ENCODE peak calls at places on chromosomes 11 and 22, in seven cellular contexts. T, I, Z, G, N, E and R are unnamed samples.

GRCh38 chr11:31957674-31958073 is 133.2 kb upstream of the RCN1 start:
- DNase-seq in T (no peak), N (no peak), G (no peak), E (no peak), I (no peak), Z (no peak), R (no peak)

GRCh38 chr11:130220311-130221030 is 60.9 kb downstream of the ST14 start:
- DNase-seq in N (no peak), I (no peak), G (no peak), E (no peak), Z (no peak), T (no peak), R (no peak)

GRCh38 chr11:57638005-57638760 is 11.5 kb downstream of the YPEL4 start:
- DNase-seq in T (no peak), N (peak), Z (peak), I (peak), G (peak), E (peak), R (peak)

GRCh38 chr11:124934862-124935547 is 842 bp downstream of the HEPACAM start:
- DNase-seq in T (no peak), G (no peak), N (peak), Z (no peak), E (no peak), I (no peak), R (no peak)

GRCh38 chr11:124611016-124611571 is at the start of gene PANX3:
- DNase-seq in T (no peak), G (no peak), N (no peak), I (no peak), E (no peak), Z (no peak), R (no peak)

GRCh38 chr11:93843906-93844305 is 6.5 kb downstream of the VSTM5 start:
- DNase-seq in G (no peak), E (no peak), I (no peak), T (no peak), N (no peak), Z (no peak), R (no peak)

GRCh38 chr11:117831661-117832415 is 7.3 kb upstream of the FXYD2 start:
- DNase-seq in E (no peak), I (peak), Z (no peak), G (no peak), T (no peak), N (no peak), R (no peak)

GRCh38 chr22:39905686-39906085 is 4.8 kb downstream of the GRAP2 start:
- DNase-seq in E (no peak), I (no peak), N (no peak), T (no peak), Z (no peak), G (no peak), R (no peak)

GRCh38 chr11:117833401-117833891 is 8.9 kb upstream of the FXYD2 start:
- DNase-seq in I (peak), Z (no peak), E (no peak), T (no peak), G (no peak), N (no peak), R (no peak)

GRCh38 chr11:16981651-16982194 is 32.5 kb downstream of the PLEKHA7 start:
- DNase-seq in T (no peak), G (no peak), Z (no peak), N (peak), E (no peak), I (no peak), R (no peak)

GRCh38 chr11:76738618-76739220 is 44.4 kb upstream of the TSKU start:
- DNase-seq in G (no peak), N (no peak), Z (no peak), E (no peak), I (no peak), T (no peak), R (no peak)

GRCh38 chr22:23692598-23693291 is 1.9 kb downstream of the RGL4 start:
- DNase-seq in T (peak), E (peak), G (no peak), N (no peak), I (no peak), Z (no peak), R (no peak)

GRCh38 chr11:14322510-14322909 is 36.5 kb downstream of the RRAS2 start:
- DNase-seq in E (no peak), I (no peak), T (no peak), Z (no peak), G (no peak), N (no peak), R (no peak)

GRCh38 chr22:46250035-46250782 is at the start of gene CDPF1:
- DNase-seq in E (peak), Z (peak), N (peak), T (no peak), G (peak), I (peak), R (peak)

GRCh38 chr22:20956258-20957117 is 10.6 kb upstream of the AIFM3 start:
- DNase-seq in I (no peak), N (no peak), G (no peak), T (no peak), E (no peak), Z (no peak), R (no peak)

GRCh38 chr11:92002568-92002967 is 222.1 kb upstream of the FAT3 start:
- DNase-seq in N (no peak), G (no peak), Z (no peak), I (no peak), E (no peak), T (no peak), R (no peak)

GRCh38 chr11:69969890-69970784 is 108.0 kb upstream of the ANO1 start:
- DNase-seq in E (no peak), I (no peak), N (no peak), Z (peak), G (no peak), T (peak), R (no peak)

GRCh38 chr11:11229691-11230090 is 123.4 kb downstream of the CSNK2A3 start:
- DNase-seq in G (no peak), Z (no peak), I (no peak), N (no peak), T (no peak), E (no peak), R (no peak)

GRCh38 chr11:1826552-1827094 is 8.2 kb upstream of the SYT8 start:
- DNase-seq in E (no peak), G (no peak), Z (no peak), I (no peak), N (no peak), T (peak), R (no peak)

GRCh38 chr11:102685311-102685710 is 20.3 kb downstream of the MMP27 start:
- DNase-seq in G (no peak), T (no peak), N (no peak), E (no peak), I (no peak), Z (no peak), R (no peak)

GRCh38 chr22:23245799-23246136 is 65.5 kb downstream of the BCR start:
- DNase-seq in I (no peak), E (no peak), Z (no peak), T (no peak), N (no peak), G (no peak), R (no peak)

GRCh38 chr22:48180631-48181030 is 1418.2 kb downstream of the TBC1D22A start:
- DNase-seq in N (no peak), I (no peak), G (no peak), E (no peak), Z (no peak), T (no peak), R (no peak)

GRCh38 chr11:112977620-112978212 is 16.5 kb downstream of the NCAM1 start:
- DNase-seq in T (no peak), E (no peak), I (peak), N (no peak), G (no peak), Z (no peak), R (no peak)

GRCh38 chr11:16070573-16070972 is 285.8 kb downstream of the SOX6 start:
- DNase-seq in T (no peak), N (no peak), Z (no peak), I (no peak), E (no peak), G (no peak), R (no peak)

GRCh38 chr22:31343235-31344191 is 2.6 kb downstream of the PATZ1 start:
- DNase-seq in Z (peak), I (no peak), T (no peak), N (no peak), G (peak), E (peak), R (peak)

GRCh38 chr11:45724145-45724544 is 58.7 kb upstream of the CHST1 start:
- DNase-seq in G (no peak), N (no peak), Z (no peak), E (peak), T (no peak), I (no peak), R (no peak)

GRCh38 chr11:78649361-78650215 is 74.9 kb upstream of the NARS2 start:
- DNase-seq in N (no peak), Z (no peak), E (no peak), G (no peak), I (no peak), T (no peak), R (no peak)
- TF ChIP-seq CTCF in N (no peak), Z (no peak), E (no peak), G (no peak), I (no peak), T (no peak), R (no peak)

DNA sequence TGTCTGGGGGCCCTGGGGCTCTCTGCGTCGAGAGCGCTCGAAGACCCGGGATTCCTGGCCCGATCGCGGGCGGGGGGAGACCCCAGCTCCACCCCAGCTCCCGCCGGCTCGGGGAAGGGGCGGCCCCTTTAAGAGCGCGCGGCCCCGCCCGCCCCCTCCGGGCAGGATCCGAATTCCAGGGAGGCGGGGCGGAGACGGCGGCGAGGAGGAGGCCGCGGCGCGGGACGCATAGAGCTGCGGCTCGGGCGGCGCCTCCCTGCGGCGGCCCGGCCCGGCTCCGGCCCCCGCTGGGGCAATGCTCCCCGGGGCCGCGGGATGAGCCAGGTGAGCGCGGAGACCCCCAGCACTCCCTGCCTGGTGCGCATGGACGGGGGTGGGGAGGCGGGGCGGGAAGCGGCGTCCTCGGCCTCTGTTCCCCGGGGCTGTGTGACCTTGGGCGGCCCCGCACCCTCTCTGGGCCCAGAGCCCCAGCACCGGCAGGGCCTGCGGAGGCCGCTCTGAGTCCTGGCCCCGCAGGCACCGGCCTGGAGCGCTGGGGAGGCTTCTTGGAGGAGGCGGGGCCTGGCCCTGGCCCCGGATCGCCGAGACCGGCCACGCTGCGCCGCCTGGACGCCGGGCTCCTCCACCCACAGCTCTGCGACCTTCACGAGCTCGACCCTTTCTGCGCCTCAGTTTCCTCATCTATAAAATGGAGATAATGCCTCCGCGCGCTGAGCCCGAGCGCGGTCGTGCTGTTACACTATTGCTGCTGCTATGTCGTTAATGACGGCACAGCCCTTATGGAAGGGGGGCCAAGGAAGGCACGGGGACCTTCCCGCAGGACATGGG is 594 bp downstream of the GAS2L1 start:
- DNase-seq in E (peak), I (peak), N (no peak), Z (peak), G (peak), T (no peak), R (peak)
- TF ChIP-seq CTCF in E (no peak), I (peak), N (no peak), Z (no peak), G (no peak), T (no peak), R (no peak)

DNA sequence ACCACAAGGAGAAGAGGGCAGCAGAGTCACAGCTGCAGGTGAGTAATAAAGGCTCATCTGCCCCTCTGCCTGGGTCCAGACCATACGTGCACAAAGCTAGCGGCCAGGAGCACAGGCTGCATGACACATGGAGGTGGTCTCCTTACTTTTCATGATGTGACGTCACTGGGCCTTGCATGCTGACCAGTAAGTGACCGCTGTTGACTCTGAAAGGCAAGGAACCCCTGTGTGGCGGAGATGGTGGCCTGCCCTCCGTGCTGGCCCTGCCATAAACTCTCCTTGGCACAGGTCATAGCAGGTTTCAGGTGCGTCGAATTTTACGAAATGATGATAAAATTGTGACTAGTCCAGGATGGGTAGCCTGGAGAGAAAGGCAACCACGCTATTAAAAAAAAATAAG is 7.6 kb upstream of the PARVG start:
- DNase-seq in N (no peak), T (no peak), G (no peak), Z (no peak), E (no peak), I (no peak), R (no peak)
- TF ChIP-seq CTCF in N (no peak), T (no peak), G (no peak), Z (no peak), E (no peak), I (no peak), R (no peak)

DNA sequence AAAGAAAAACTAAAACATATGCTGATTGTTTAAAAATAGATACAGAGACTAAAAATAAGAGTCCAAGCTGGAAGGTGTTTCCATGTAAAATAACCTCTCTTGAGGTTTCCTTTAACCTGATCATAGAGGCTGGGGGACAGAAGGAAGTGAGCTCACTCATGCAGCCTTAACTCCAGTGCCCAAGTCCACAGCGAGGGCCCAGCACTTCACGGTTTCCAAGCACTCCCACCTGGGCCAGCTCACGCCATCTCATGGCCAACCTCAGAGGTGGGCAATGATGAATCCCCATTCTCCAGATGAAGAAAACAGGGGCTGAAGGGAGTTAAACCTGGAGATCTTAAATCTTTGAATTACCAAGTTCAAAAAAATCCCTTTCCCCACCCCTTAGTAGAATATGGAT is 14.9 kb upstream of the TFIP11 start:
- DNase-seq in I (no peak), N (no peak), T (no peak), Z (no peak), E (no peak), G (no peak), R (no peak)
- TF ChIP-seq CTCF in I (no peak), N (no peak), T (no peak), Z (no peak), E (no peak), G (no peak), R (no peak)

GRCh38 chr11:108522318-108522717 is 24.1 kb upstream of the POGLUT3 start:
- DNase-seq in Z (no peak), I (no peak), N (no peak), E (no peak), T (no peak), G (no peak), R (no peak)
- TF ChIP-seq CTCF in Z (no peak), I (no peak), N (no peak), E (no peak), T (no peak), G (no peak), R (no peak)

DNA sequence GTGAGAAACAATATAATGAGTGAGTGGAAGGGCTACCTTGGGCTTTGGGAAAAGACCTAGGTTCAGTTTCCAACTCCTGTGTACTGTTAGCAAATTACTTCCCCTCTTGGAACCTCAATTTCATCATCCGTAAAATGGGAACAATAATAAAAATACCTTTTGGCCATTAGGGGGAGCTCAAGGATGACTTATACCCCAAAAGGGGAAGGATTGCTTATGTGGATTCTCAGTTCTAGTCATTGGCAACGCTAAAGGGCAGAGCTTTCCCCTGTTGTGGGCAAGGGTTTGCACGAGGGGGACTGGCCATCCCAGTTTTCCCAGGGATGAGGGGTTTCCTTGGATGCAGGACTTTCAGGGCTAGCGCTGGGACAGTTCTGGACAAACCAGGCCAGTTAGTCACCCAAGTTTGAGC is 3.1 kb upstream of the COMMD9 start:
- DNase-seq in N (no peak), Z (peak), I (no peak), E (no peak), G (no peak), T (no peak), R (peak)
- TF ChIP-seq CTCF in N (peak), Z (peak), I (peak), E (peak), G (peak), T (peak), R (peak)

GRCh38 chr22:42632096-42632495 is 8.3 kb downstream of the ATP5MGL start:
- DNase-seq in Z (no peak), T (no peak), G (no peak), I (no peak), E (no peak), N (no peak), R (no peak)
- TF ChIP-seq CTCF in Z (no peak), T (peak), G (peak), I (no peak), E (peak), N (peak), R (no peak)

GRCh38 chr11:133966924-133967598 is 10.3 kb upstream of the IGSF9B start:
- DNase-seq in G (peak), N (no peak), T (no peak), I (peak), E (peak), Z (peak), R (peak)
- TF ChIP-seq CTCF in G (peak), N (peak), T (peak), I (peak), E (peak), Z (peak), R (peak)